ENCODE peak calls at places on chromosome 19, in six cellular contexts. W is heart right ventricle; H is CD4-positive, CD25-positive, alpha-beta regulatory T cell; U is endodermal cell; C is tibial artery; R is K562. T is an unnamed sample.

GRCh38 chr19:44820648-44821609 is 12.0 kb downstream of the BCAM start:
- DNase-seq in U (no peak), R (no peak), C (peak; percentile 74), H (no peak), W (peak; percentile 80), T (no peak)

GRCh38 chr19:6272411-6272791 is 7.4 kb downstream of the MLLT1 start:
- DNase-seq in R (peak; percentile 60), W (no peak), U (no peak), H (no peak), C (no peak), T (no peak)

GRCh38 chr19:14147797-14148605 is 11.6 kb upstream of the ASF1B start:
- DNase-seq in H (peak; percentile 70), R (peak; percentile 76), W (peak; percentile 79), C (peak; percentile 74), U (peak; percentile 76), T (peak; percentile 33)

GRCh38 chr19:55383789-55384575 is at the start of gene TMEM238:
- DNase-seq in H (peak; percentile 66), R (peak; percentile 74), W (peak; percentile 59), C (no peak), U (peak; percentile 85), T (peak; percentile 87)

GRCh38 chr19:46201413-46202310 is 27.9 kb upstream of the IGFL1 start:
- DNase-seq in H (no peak), W (no peak), U (no peak), R (peak; percentile 27), C (no peak), T (no peak)

GRCh38 chr19:5477451-5478215 is 22.4 kb downstream of the ZNRF4 start:
- DNase-seq in H (no peak), C (no peak), R (no peak), W (no peak), U (no peak), T (no peak)

GRCh38 chr19:7348587-7349230 is at the start of gene ARHGEF18:
- DNase-seq in R (no peak), W (no peak), U (no peak), H (peak; percentile 97), C (peak; percentile 35), T (peak; percentile 97)

GRCh38 chr19:2578911-2579677 is 103.2 kb downstream of the GADD45B start:
- DNase-seq in R (peak; percentile 70), W (peak; percentile 92), U (peak; percentile 97), C (peak; percentile 92), H (peak; percentile 82), T (no peak)

GRCh38 chr19:45601524-45602522 is at the start of gene GPR4:
- DNase-seq in R (peak; percentile 47), H (no peak), U (peak; percentile 89), W (peak; percentile 51), C (no peak), T (no peak)

GRCh38 chr19:17021793-17022590 is 4.6 kb downstream of the CPAMD8 start:
- DNase-seq in H (no peak), C (peak; percentile 30), U (no peak), R (no peak), W (no peak), T (no peak)

DNA sequence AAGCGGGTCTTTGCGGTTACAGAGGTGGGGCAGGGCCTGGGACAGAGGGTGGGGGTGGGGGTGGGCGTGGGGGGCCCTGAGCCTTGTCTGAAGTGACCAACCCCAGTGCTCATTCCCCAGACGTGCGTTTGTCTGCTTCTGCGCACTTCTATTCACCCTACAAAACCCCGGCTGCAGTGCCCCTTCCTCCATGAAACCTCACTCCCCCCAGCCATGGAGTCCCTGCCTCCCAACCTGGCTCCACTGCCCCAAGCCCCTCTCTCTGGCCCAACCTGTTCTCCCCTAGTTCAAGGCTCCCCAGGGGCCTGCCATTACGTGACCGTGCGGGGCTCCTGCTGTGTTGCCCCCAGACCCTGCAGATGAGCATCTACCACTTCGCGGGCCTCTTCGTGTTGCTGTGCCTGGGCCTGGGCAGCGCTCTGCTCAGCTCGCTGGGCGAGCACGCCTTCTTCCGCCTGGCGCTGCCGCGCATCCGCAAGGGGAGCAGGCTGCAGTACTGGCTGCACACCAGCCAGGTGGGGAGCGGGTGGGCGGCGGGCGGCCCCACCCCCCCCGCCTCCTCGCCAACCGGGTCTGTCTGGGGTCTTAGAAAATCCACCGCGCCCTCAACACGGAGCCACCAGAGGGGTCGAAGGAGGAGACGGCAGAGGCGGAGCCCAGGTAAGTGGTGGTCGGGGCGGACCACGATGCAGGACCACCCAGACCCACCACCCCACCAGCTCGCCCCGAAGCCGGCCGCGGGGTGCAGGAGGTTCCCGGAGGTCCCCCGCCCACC is 8.2 kb downstream of the GRIN3B start:
- DNase-seq in U (no peak), W (no peak), C (no peak), R (no peak), H (no peak), T (no peak)
- H3K4me3 ChIP-seq in U (no peak overlapping the region), W (no peak overlapping the region), C (no peak overlapping the region), R (no peak overlapping the region), H (no peak overlapping the region), T (no peak overlapping the region)

DNA sequence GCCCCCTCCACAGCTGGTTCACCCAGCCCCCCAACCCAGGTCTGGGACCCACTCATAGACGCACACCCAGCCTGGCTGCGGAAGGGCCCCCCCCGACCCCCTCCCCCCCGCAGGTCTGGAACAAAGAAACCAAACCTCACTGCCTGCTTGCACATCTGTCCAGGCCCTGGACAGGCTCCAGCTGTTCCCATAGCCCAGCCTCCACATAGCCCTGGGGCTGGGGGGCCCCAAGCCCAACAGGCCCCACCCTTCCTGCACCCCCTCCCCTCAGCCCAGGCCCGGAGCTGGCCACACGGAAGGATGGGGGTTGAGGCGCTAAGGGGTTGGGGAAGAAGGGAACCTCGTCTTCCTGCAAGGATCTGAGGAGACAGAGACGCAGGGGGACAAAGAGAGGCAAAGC is 2.7 kb downstream of the KANK2 start:
- DNase-seq in W (peak; percentile 29), H (no peak), C (no peak), R (no peak), U (no peak), T (peak; percentile 37)
- H3K4me1 ChIP-seq in W (peaks cover 84% of the 10 kb centered on the region), H (peaks cover 22% of the 10 kb centered on the region), C (peaks cover 86% of the 10 kb centered on the region), R (peaks cover 62% of the 10 kb centered on the region), U (no peaks in the 10 kb centered on the region), T (peaks cover 81% of the 10 kb centered on the region)

DNA sequence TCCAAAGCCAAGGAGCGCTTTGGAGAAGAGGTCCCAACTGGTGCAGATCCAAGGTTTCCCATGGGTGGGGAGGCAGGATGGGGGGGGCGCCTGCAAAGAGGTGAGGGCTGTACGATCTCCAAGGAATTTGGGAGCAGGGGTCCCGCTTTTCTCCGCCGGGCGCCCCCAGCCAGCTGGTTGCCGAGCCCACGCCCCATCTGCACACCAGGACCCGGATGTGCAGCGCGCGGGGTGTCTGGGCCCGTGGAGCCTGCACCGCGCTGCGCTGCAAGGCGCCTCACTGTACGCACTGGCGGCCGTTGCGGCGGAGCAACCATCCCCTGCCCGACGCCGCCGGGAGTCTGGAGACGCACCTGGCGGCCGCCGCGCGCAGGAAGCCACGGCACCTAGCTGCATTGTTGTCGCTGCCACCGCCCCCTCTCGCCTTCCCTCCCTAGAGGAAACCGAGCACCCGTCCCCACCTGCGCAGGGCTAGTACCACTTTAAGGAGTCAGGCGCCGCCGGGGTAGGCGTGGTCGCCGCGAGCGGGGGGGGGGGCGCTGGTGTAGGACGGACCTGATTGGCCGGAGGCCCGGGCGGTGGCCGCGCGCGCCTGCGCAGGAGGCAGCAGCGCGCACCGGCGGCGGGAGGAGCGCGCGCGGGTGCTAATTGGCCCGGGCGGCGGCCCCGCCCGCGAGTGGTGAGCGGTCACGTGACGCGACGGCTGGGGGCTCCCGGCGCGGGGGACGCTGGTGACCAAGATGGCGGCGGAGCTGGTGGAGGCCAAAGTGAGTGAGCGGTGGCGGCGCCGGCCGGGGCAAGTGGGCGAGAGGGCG is at the start of gene PIAS4:
- DNase-seq in U (peak; percentile 99), R (peak; percentile 98), C (peak; percentile 96), H (peak; percentile 97), W (peak; percentile 97), T (peak; percentile 98)
- H3K27ac ChIP-seq in U (peak within 1 kb of the TSS; percentile 78), R (peak within 1 kb of the TSS; percentile 84), C (peak within 1 kb of the TSS; percentile 79), H (peak within 1 kb of the TSS; percentile 77), W (peak within 1 kb of the TSS; percentile 92), T (peak within 1 kb of the TSS; percentile 80)

GRCh38 chr19:35718345-35719041 is 690 bp downstream of the KMT2B start:
- DNase-seq in U (peak; percentile 66), H (peak; percentile 74), W (peak; percentile 49), C (no peak), R (peak; percentile 27), T (peak; percentile 59)

GRCh38 chr19:35720163-35720524 is 2.3 kb downstream of the KMT2B start:
- DNase-seq in H (no peak), U (no peak), W (no peak), C (no peak), R (no peak), T (no peak)

GRCh38 chr19:35717665-35718344 is at the start of gene KMT2B:
- DNase-seq in C (no peak), H (no peak), W (no peak), U (no peak), R (peak; percentile 96), T (no peak)

GRCh38 chr19:35720648-35721047 is 2.8 kb downstream of the KMT2B start:
- DNase-seq in W (no peak), U (no peak), H (no peak), C (no peak), R (no peak), T (no peak)

DNA sequence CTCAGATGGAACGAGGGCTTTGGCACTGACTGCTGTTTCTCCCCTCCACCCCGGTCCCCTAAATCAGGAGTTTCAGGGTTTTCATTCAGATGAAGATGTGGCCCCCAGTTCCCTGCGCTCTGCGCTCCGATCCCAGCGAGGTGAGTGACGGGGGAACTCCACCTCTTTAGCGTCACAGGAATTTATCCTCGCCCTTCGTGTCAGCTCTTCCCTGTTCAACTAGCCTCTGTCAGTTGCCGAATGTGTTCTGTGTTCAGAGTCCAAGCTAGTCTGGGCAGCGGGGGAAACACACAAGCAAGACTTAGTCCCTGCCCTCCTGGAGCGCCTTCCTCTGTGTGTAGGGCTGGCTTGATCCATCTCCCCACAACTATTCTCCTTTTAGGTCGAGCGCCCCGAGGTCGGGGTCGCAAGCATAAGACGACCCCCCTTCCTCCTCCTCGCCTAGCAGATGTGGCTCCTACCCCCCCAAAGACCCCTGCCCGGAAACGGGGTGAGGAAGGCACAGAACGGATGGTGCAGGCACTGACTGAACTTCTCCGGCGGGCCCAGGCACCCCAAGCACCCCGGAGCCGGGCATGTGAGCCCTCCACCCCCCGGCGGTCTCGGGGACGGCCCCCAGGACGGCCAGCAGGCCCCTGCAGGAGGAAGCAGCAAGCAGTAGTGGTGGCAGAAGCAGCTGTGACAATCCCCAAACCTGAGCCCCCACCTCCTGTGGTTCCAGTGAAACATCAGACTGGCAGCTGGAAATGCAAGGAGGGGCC is 1.8 kb downstream of the KMT2B start:
- DNase-seq in C (no peak), W (no peak), R (no peak), U (no peak), H (no peak), T (no peak)
- H3K4me3 ChIP-seq in C (peak overlapping the region; percentile 95), W (peak overlapping the region; percentile 68), R (peak overlapping the region; percentile 96), U (peak overlapping the region; percentile 90), H (peak overlapping the region; percentile 62), T (peak overlapping the region; percentile 80)

GRCh38 chr19:38044267-38045111 is 137.5 kb downstream of the SIPA1L3 start:
- DNase-seq in U (peak; percentile 74), H (no peak), R (no peak), W (no peak), C (no peak), T (peak; percentile 61)
- H3K4me1 ChIP-seq in U (peaks cover 3% of the 10 kb centered on the region), H (peaks cover 38% of the 10 kb centered on the region), R (no peaks in the 10 kb centered on the region), W (peaks cover 15% of the 10 kb centered on the region), C (no peaks in the 10 kb centered on the region), T (peaks cover 64% of the 10 kb centered on the region)

T was measured in OCI-LY7.